ENCODE peak calls at places on chromosome 17, in four cellular contexts. J is astrocyte, P is lung, W is HCT116. N is an unnamed sample.

GRCh38 chr17:46742539-46743270 is 75.8 kb downstream of the WNT3 start:
- DNase-seq in J (peak), P (peak), W (peak), N (no peak)

GRCh38 chr17:76076765-76077581 is 2.0 kb upstream of the ZACN start:
- DNase-seq in J (no peak), P (no peak), W (no peak), N (no peak)

GRCh38 chr17:40035162-40035559 is 19.0 kb downstream of the MED24 start:
- DNase-seq in J (no peak), P (no peak), W (no peak), N (no peak)

GRCh38 chr17:58684003-58684402 is 7.8 kb downstream of the TEX14 start:
- DNase-seq in J (no peak), P (no peak), W (no peak), N (no peak)

GRCh38 chr17:39752241-39752831 is 14.6 kb downstream of the GRB7 start:
- DNase-seq in J (no peak), P (no peak), W (no peak), N (no peak)

GRCh38 chr17:68437979-68438877 is 19.1 kb downstream of the WIPI1 start:
- DNase-seq in J (no peak), P (no peak), W (no peak), N (no peak)

GRCh38 chr17:55322451-55322985 is 57.8 kb downstream of the HLF start:
- DNase-seq in J (no peak), P (no peak), W (no peak), N (no peak)

GRCh38 chr17:63685578-63685977 is 14.3 kb downstream of the LIMD2 start:
- DNase-seq in J (no peak), P (no peak), W (no peak), N (no peak)

GRCh38 chr17:75472119-75472518 is 15.7 kb downstream of the TMEM94 start:
- DNase-seq in J (no peak), P (no peak), W (no peak), N (no peak)

GRCh38 chr17:58455491-58455890 is 32.7 kb downstream of the HSF5 start:
- DNase-seq in J (no peak), P (no peak), W (no peak), N (no peak)

GRCh38 chr17:29151567-29151966 is 28.6 kb downstream of the MYO18A start:
- DNase-seq in J (peak), P (no peak), W (peak), N (no peak)

GRCh38 chr17:28174352-28175046 is 132.0 kb downstream of the NLK start:
- DNase-seq in J (no peak), P (no peak), W (no peak), N (no peak)

GRCh38 chr17:51848451-51848850 is 310.1 kb downstream of the CA10 start:
- DNase-seq in J (no peak), P (no peak), W (no peak), N (no peak)

GRCh38 chr17:62627904-62628603 is 584 bp downstream of the MRC2 start:
- DNase-seq in J (peak), P (peak), W (no peak), N (no peak)

GRCh38 chr17:19426631-19427030 is 15.6 kb downstream of the RNF112 start:
- DNase-seq in J (no peak), P (no peak), W (no peak), N (no peak)

GRCh38 chr17:54901230-54901847 is 687 bp downstream of the TOM1L1 start:
- DNase-seq in J (peak), P (peak), W (peak), N (peak)

GRCh38 chr17:59347975-59348391 is 16.5 kb downstream of the YPEL2 start:
- DNase-seq in J (no peak), P (no peak), W (no peak), N (no peak)

GRCh38 chr17:63694974-63695773 is 4.8 kb downstream of the LIMD2 start:
- DNase-seq in J (no peak), P (no peak), W (no peak), N (no peak)

GRCh38 chr17:83173997-83174858 is 94.8 kb downstream of the METRNL start:
- DNase-seq in J (no peak), P (peak), W (no peak), N (peak)

GRCh38 chr17:48012151-48012520 is 25.5 kb downstream of the COPZ2 start:
- DNase-seq in J (no peak), P (no peak), W (no peak), N (no peak)
- H3K4me3 ChIP-seq in J (peak), P (no peak), W (no peak), N (no peak)

DNA sequence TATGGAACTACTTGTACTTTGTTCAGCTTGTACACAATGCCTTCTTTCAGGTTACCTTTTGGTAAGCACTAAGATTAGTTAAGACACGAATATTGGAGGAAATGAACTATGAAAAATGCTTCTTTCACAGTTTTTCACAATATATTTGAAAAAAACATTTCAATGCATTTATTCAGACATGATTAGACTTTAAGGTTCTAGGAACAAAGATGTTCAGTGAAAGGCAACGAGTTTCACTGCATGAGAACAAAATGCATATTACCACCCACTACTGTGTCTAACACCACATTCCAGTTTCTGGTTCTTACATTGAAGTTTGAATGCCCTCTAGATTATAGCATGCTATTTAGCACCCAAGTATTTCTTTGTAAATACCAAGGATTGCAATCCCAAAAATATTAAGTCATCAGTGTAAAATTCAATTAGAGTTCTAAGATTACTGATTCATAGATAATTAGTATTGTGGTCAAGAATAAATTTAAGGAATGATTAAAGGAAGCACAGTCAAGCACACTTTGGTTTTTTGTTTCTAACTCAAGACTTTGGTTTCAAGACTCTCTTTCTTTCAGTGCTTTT is 261.7 kb downstream of the CEP112 start:
- DNase-seq in J (peak), P (no peak), W (no peak), N (no peak)
- TF ChIP-seq CTCF in J (no peak), P (no peak), W (no peak), N (no peak)

GRCh38 chr17:32936894-32937500 is 9.0 kb downstream of the TMEM98 start:
- DNase-seq in J (peak), P (peak), W (peak), N (peak)
- H3K4me3 ChIP-seq in J (no peak), P (no peak), W (no peak), N (no peak)

GRCh38 chr17:72602517-72603345 is 481.9 kb downstream of the SOX9 start:
- DNase-seq in J (peak), P (no peak), W (peak), N (no peak)
- TF ChIP-seq CTCF in J (peak), P (no peak), W (peak), N (no peak)

DNA sequence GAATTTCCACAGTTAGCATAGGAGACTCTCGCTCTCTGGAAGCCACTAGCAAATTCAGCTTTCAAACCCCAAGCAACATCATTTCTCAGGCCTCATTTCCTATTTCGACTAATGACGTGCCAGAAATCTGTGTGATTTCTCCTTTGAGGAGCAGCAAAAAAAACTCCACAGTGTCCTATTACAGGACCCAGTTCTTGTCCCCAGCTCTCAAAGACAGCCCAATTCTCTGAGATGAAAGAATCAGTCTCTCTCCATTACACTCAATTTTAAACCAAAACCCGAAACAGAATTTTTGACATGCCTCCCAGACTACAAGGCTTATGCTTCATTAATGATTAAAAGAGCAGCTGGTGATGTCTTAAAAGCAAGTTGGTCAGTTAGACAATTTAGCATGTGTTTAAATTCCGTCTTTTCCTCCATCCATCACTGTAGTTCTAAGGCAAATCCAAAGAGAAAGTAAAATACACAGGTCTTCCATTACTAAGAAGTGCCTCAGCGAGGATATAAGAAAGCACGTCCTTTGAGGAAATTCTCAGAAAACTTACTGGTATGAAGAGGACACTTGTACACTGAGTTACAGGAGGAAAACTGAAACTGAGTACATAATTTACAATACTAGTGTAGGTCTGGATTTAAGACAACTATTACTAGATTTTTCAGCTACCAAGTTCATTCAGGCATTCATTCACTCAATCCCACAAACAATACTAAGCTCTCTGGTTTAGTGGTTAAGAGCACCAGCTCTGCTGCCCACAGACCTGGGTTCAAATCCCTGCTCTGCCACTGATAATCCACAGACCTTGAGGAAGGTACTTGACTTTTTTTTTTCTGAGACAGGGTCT is 12.5 kb downstream of the TOM1L2 start:
- DNase-seq in J (peak), P (no peak), W (no peak), N (no peak)
- H3K4me3 ChIP-seq in J (peak), P (no peak), W (no peak), N (no peak)

DNA sequence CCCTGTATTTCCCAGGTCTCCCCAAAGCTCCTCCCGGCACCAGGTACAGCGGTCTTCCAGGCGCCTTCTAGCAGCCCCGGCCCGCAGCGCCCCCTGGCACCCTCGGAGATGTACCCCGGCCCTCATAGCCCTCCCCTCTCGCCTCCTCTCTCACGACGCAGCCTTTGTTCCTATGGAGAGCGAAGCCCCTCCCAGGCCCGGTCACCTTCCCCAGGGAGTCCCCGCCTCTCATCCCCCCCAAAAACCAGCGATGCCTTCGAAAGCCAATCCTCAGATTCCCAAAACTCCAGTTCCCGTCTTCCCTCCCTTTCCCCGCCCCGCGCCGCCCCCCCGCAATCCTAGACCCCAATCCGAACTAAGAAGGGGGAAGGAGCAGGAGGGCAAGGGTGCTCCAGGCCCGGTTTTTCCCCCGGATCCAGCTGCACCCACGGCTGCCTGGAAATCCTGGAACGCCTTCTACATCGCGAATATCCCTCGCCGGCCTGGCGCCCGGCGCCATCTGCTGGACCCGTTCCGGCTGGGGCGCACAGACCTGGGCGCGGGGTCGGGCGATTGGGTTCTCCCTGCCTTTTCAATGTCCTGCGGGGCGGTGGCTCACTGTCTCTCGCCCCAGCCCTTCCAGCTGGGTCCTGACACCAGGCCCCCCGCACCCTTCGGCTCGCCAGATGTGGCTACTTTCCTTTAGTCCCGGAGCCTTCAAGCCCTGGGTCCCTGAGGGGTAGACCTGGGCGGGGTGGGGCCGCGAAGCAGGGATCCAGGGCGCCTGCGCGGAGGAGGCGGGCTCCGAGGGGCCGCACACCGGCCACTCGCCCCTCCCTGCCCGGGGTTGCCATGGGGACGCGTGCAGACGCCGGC is at the start of gene DNAH2:
- DNase-seq in J (peak), P (peak), W (peak), N (peak)
- TF ChIP-seq CTCF in J (peak), P (no peak), W (peak), N (peak)